ENCODE peak calls at places on chromosomes 1 and 21, in six cellular contexts. F is transverse colon, K is ovary, O is GM12891, V is H1, G is H54. Z is an unnamed sample.

GRCh38 chr1:87334351-87335174 is 5.9 kb downstream of the LMO4 start:
- DNase-seq in F (peak), K (peak), O (no peak), V (peak), G (no peak), Z (peak)

GRCh38 chr21:43608225-43608624 is 51.1 kb downstream of the HSF2BP start:
- DNase-seq in F (no peak), K (no peak), O (no peak), V (no peak), G (no peak), Z (no peak)

GRCh38 chr1:103058393-103058792 is 49.9 kb downstream of the COL11A1 start:
- DNase-seq in F (no peak), K (no peak), O (no peak), V (no peak), G (no peak), Z (no peak)

GRCh38 chr1:3463891-3464648 is 9.6 kb downstream of the ARHGEF16 start:
- DNase-seq in F (no peak), K (no peak), O (no peak), V (no peak), G (no peak), Z (peak)

GRCh38 chr1:84603941-84604830 is 29.9 kb upstream of the CTBS start:
- DNase-seq in F (no peak), K (peak), O (no peak), V (peak), G (peak), Z (peak)

GRCh38 chr1:156870734-156871133 is 10.1 kb downstream of the NTRK1 start:
- DNase-seq in F (no peak), K (no peak), O (no peak), V (no peak), G (peak), Z (no peak)

GRCh38 chr21:25735895-25736597 is 1.3 kb downstream of the GABPA start:
- DNase-seq in F (no peak), K (no peak), O (no peak), V (no peak), G (no peak), Z (no peak)

GRCh38 chr1:19483691-19484090 is 1.6 kb downstream of the CAPZB start:
- DNase-seq in F (no peak), K (no peak), O (no peak), V (no peak), G (no peak), Z (no peak)

GRCh38 chr1:201176931-201177330 is 13.7 kb upstream of the IGFN1 start:
- DNase-seq in F (peak), K (no peak), O (no peak), V (no peak), G (peak), Z (no peak)

GRCh38 chr1:165842363-165843129 is 15.1 kb downstream of the UCK2 start:
- DNase-seq in F (no peak), K (no peak), O (no peak), V (no peak), G (no peak), Z (no peak)

GRCh38 chr1:171438441-171438840 is 46.9 kb upstream of the PRRC2C start:
- DNase-seq in F (no peak), K (no peak), O (no peak), V (no peak), G (peak), Z (peak)

GRCh38 chr1:205258313-205259176 is 30.8 kb downstream of the TMCC2 start:
- DNase-seq in F (no peak), K (no peak), O (no peak), V (no peak), G (peak), Z (no peak)

GRCh38 chr1:37865348-37866119 is 6.1 kb upstream of the MTF1 start:
- DNase-seq in F (no peak), K (no peak), O (no peak), V (no peak), G (peak), Z (no peak)

GRCh38 chr1:197392541-197392940 is 124.5 kb downstream of the CRB1 start:
- DNase-seq in F (no peak), K (no peak), O (no peak), V (no peak), G (no peak), Z (no peak)

GRCh38 chr1:205062319-205062718 is 19.3 kb downstream of the CNTN2 start:
- DNase-seq in F (no peak), K (peak), O (no peak), V (no peak), G (no peak), Z (peak)

GRCh38 chr21:34844033-34844923 is 175.5 kb downstream of the CLIC6 start:
- DNase-seq in F (peak), K (no peak), O (no peak), V (no peak), G (no peak), Z (peak)

GRCh38 chr1:26785611-26786436 is 1.9 kb upstream of the PIGV start:
- DNase-seq in F (peak), K (no peak), O (no peak), V (no peak), G (no peak), Z (no peak)

GRCh38 chr1:108831225-108831624 is 25.7 kb downstream of the AKNAD1 start:
- DNase-seq in F (no peak), K (no peak), O (no peak), V (no peak), G (peak), Z (no peak)

GRCh38 chr1:91503332-91503900 is 2.8 kb downstream of the CDC7 start:
- DNase-seq in F (no peak), K (no peak), O (no peak), V (no peak), G (no peak), Z (no peak)

GRCh38 chr1:25774206-25774804 is 25.7 kb upstream of the SELENON start:
- DNase-seq in F (no peak), K (no peak), O (no peak), V (no peak), G (no peak), Z (no peak)

GRCh38 chr1:95309031-95309459 is 75.0 kb downstream of the RWDD3 start:
- DNase-seq in F (no peak), K (no peak), O (no peak), V (no peak), G (peak), Z (no peak)

GRCh38 chr1:186476306-186477040 is 15.6 kb upstream of the PDC start:
- DNase-seq in F (no peak), K (no peak), O (no peak), V (no peak), G (no peak), Z (no peak)

GRCh38 chr1:58727363-58727762 is 27.5 kb upstream of the MYSM1 start:
- DNase-seq in F (no peak), K (no peak), O (no peak), V (no peak), G (peak), Z (no peak)

GRCh38 chr1:171910786-171911185 is 69.5 kb downstream of the DNM3 start:
- DNase-seq in F (no peak), K (no peak), O (no peak), V (no peak), G (no peak), Z (no peak)

GRCh38 chr1:45584351-45585109 is 689 bp downstream of the NASP start:
- DNase-seq in F (peak), K (peak), O (peak), V (peak), G (peak), Z (peak)

GRCh38 chr1:45583264-45583665 is 576 bp upstream of the NASP start:
- DNase-seq in F (peak), K (peak), O (peak), V (peak), G (peak), Z (peak)

GRCh38 chr1:45585496-45586075 is 1.7 kb downstream of the NASP start:
- DNase-seq in F (no peak), K (no peak), O (no peak), V (peak), G (no peak), Z (no peak)

GRCh38 chr1:45585110-45585426 is 1.2 kb downstream of the NASP start:
- DNase-seq in F (no peak), K (no peak), O (no peak), V (no peak), G (no peak), Z (no peak)

DNA sequence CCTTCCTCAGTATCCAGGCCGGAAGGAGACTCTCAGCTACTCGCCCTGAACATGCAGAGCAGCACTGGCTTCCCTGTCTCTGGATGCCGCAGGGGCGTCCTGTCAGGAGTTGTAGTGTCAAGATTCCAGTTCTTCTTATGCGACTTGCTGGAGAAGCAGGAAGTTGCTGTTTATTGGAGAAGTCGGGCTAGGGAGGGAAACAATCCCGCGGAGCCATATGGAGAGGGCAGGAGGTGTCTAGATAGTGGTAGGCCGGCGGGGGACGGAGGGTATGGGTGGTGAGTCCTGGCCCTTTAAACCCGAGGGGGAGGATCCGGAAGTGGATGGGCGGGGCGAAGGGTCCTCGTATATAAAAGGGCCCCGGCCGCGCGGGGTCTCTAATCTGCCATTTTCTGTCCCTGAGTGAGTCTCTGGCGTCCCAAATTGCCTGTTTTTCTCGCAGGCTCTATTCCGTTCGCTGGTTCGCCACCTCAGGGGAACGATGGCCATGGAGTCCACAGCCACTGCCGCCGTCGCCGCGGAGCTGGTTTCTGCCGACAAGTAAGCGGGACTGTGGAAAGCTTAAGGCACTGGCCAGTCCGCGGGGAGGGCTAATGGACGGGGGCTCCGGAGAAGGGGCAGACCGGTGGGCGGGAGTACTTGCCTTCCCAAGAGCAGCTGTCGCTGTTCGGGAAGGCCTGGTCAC is at the start of gene NASP:
- DNase-seq in F (peak), K (peak), O (peak), V (peak), G (peak), Z (peak)
- TF ChIP-seq POLR2A in F (peak), K (peak), O (peak), V (peak), G (peak), Z (peak)

GRCh38 chr1:2189459-2190425 is 4.8 kb downstream of the FAAP20 start:
- DNase-seq in F (peak), K (peak), O (peak), V (peak), G (peak), Z (peak)
- TF ChIP-seq POLR2A in F (peak), K (peak), O (no peak), V (no peak), G (peak), Z (peak)

GRCh38 chr1:150162862-150163706 is 13.4 kb downstream of the PLEKHO1 start:
- DNase-seq in F (peak), K (peak), O (no peak), V (peak), G (peak), Z (peak)
- TF ChIP-seq POLR2A in F (peak), K (peak), O (peak), V (peak), G (peak), Z (peak)

GRCh38 chr1:174265273-174265672 is 106.0 kb downstream of the RABGAP1L start:
- DNase-seq in F (no peak), K (no peak), O (no peak), V (no peak), G (no peak), Z (no peak)
- TF ChIP-seq POLR2A in F (no peak), K (no peak), O (no peak), V (no peak), G (no peak), Z (no peak)

DNA sequence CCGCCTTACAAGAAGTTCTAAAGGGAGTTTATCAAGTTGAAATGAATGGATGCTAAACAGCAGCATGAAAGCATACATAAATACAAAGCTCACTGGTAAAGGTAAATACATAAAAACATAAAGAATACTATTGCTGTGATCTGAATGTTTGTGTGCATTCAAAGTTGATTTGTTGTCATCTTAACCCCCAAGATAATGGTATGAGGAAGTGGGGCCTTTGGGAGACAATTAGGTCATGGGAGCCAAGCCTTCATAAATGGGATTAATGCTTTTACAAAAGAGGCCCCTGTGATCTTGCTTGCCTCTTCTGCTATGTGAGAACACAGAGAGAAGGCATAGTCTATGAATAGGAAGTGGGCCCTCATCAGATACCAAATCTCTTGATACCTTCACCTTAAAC is 209.0 kb upstream of the SAMSN1 start:
- DNase-seq in F (no peak), K (no peak), O (no peak), V (no peak), G (no peak), Z (no peak)
- TF ChIP-seq POLR2A in F (no peak), K (no peak), O (no peak), V (no peak), G (no peak), Z (no peak)

GRCh38 chr1:32247452-32247851 is 430 bp downstream of the FAM167B start:
- DNase-seq in F (no peak), K (no peak), O (no peak), V (no peak), G (no peak), Z (peak)

GRCh38 chr1:32247983-32248889 is 1.2 kb downstream of the FAM167B start:
- DNase-seq in F (peak), K (peak), O (peak), V (peak), G (no peak), Z (peak)

GRCh38 chr1:32246888-32247273 is at the start of gene FAM167B:
- DNase-seq in F (peak), K (no peak), O (no peak), V (no peak), G (no peak), Z (peak)

GRCh38 chr1:32249831-32250525 is 1.1 kb upstream of the LCK start:
- DNase-seq in F (peak), K (no peak), O (peak), V (no peak), G (no peak), Z (peak)

DNA sequence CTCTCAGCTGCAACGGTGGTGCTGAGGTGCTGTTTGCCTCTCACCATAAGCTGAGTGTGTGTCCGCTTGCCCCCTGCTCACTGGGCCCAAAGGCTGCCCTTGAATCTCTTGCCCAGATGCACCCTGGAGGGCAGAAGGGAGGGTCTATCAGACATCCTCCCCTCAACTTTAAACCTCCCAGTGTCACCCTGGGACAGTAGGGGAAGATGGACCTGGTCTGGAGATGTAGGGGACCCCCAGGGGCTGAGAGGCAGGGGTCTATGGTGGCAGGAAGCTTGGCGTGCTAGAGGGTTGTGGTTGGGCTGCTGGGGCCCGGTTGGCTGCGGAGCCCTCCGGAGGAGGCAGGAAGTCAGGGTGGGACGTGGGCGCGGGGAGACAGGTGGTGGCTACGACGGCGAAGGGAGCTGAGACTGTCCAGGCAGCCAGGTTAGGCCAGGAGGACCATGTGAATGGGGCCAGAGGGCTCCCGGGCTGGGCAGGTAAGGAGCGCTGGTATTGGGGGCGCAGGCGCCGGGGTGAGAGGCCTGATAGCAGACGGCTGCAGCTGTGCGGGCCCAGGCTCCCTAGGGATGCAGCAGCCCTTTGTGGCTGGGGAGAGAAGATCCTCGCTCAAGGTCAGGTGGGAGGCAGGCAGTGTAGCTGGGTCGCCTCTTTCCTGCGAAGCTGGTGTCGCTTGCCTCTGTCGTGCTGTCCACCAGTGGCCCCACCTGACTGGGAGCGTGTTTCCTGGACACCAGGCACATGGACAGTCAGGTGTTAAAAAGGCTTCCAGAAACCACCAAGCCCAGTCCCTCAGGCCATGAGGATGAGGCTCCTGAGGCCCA is at the start of gene LCK:
- DNase-seq in F (peak), K (no peak), O (no peak), V (peak), G (no peak), Z (no peak)
- TF ChIP-seq POLR2A in F (peak), K (no peak), O (peak), V (no peak), G (no peak), Z (no peak)

GRCh38 chr1:1758059-1758621 is 20.1 kb downstream of the NADK start:
- DNase-seq in F (no peak), K (no peak), O (no peak), V (no peak), G (no peak), Z (no peak)

GRCh38 chr1:1755852-1756251 is 22.4 kb downstream of the NADK start:
- DNase-seq in F (no peak), K (no peak), O (no peak), V (no peak), G (no peak), Z (no peak)

GRCh38 chr1:1757422-1758058 is 20.7 kb downstream of the NADK start:
- DNase-seq in F (no peak), K (no peak), O (no peak), V (no peak), G (no peak), Z (no peak)

GRCh38 chr1:1755426-1755825 is 22.8 kb downstream of the NADK start:
- DNase-seq in F (no peak), K (no peak), O (no peak), V (no peak), G (no peak), Z (no peak)

GRCh38 chr1:1756661-1757421 is 21.4 kb downstream of the NADK start:
- DNase-seq in F (no peak), K (no peak), O (no peak), V (no peak), G (no peak), Z (no peak)
- TF ChIP-seq POLR2A in F (no peak), K (no peak), O (no peak), V (no peak), G (no peak), Z (no peak)

DNA sequence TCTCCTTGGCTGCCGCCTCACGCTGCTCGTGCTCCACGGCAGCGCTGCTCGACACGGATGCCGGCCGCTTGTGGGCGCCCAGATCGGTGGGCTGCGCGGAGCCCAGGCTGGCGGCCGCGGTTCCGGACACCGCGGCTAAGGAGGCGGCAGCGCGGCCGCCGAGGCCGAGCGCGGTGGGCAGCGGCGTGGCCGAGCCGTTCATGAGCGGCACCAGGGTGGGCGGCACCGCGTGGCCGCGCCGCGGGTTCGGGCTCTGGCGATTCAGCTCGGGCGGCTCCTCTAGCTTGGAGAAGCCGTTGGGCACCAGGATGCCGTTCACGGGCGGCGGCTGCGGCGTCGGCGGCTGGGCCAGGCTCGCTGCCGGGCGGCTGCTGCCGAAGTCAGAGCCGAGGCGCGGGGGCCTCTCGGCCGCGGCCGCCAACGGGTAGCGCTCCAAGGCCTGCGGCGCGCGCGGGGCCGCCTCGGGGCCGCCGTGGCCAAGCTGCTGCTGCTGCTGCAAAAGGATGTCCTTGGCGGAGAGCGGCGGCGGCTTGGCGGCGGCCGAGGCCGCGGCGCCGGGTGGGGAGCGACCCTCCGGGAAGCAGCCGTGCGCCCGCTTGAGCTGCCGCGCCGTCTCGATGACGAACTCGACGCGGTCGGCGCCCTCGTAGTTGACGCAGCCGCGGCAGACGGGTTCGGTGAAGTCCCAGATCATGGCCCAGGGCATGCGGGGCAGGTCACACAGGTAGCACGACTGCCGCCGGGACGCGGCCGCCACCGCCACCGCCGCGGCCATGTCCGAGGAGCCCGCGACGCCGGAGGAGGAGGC is 1.1 kb downstream of the IRF2BP2 start:
- DNase-seq in F (peak), K (peak), O (no peak), V (peak), G (no peak), Z (peak)
- TF ChIP-seq POLR2A in F (peak), K (no peak), O (peak), V (no peak), G (no peak), Z (peak)

GRCh38 chr1:33377750-33378149 is 53.1 kb downstream of the PHC2 start:
- DNase-seq in F (no peak), K (no peak), O (no peak), V (no peak), G (no peak), Z (no peak)
- TF ChIP-seq POLR2A in F (no peak), K (no peak), O (no peak), V (no peak), G (no peak), Z (no peak)

Z was measured in sigmoid colon.